ENCODE peak calls at places on chromosomes 6 and 20, in four cellular contexts. One of them, this sample, is unnamed.

GRCh38 chr6:55886185-55886836 is 10.9 kb upstream of the BMP5 start:
- DNase-seq in endothelial cell: no peak
- DNase-seq in pancreas: no peak
- DNase-seq in epithelial cell of esophagus: peak
- DNase-seq in this sample: peak

GRCh38 chr6:162388383-162388777 is 339.2 kb downstream of the PRKN start:
- DNase-seq in endothelial cell: no peak
- DNase-seq in pancreas: no peak
- DNase-seq in epithelial cell of esophagus: no peak
- DNase-seq in this sample: no peak

GRCh38 chr6:36984581-36985383 is 1.2 kb downstream of the MTCH1 start:
- DNase-seq in endothelial cell: peak
- DNase-seq in pancreas: no peak
- DNase-seq in epithelial cell of esophagus: peak
- DNase-seq in this sample: no peak

GRCh38 chr6:137977814-137978213 is 110.8 kb downstream of the TNFAIP3 start:
- DNase-seq in endothelial cell: no peak
- DNase-seq in pancreas: no peak
- DNase-seq in epithelial cell of esophagus: no peak
- DNase-seq in this sample: no peak

GRCh38 chr6:150898390-150899170 is 33.1 kb downstream of the MTHFD1L start:
- DNase-seq in endothelial cell: no peak
- DNase-seq in pancreas: no peak
- DNase-seq in epithelial cell of esophagus: no peak
- DNase-seq in this sample: no peak

GRCh38 chr6:128743974-128744765 is 138.8 kb upstream of the LAMA2 start:
- DNase-seq in endothelial cell: no peak
- DNase-seq in pancreas: no peak
- DNase-seq in epithelial cell of esophagus: no peak
- DNase-seq in this sample: no peak

GRCh38 chr20:50586531-50587232 is 76.5 kb downstream of the PTPN1 start:
- DNase-seq in endothelial cell: no peak
- DNase-seq in pancreas: no peak
- DNase-seq in epithelial cell of esophagus: no peak
- DNase-seq in this sample: no peak

GRCh38 chr20:33816191-33816590 is 5.0 kb downstream of the CHMP4B start:
- DNase-seq in endothelial cell: no peak
- DNase-seq in pancreas: no peak
- DNase-seq in epithelial cell of esophagus: no peak
- DNase-seq in this sample: no peak

GRCh38 chr6:46909371-46909770 is 12.4 kb downstream of the ADGRF5 start:
- DNase-seq in endothelial cell: peak
- DNase-seq in pancreas: no peak
- DNase-seq in epithelial cell of esophagus: peak
- DNase-seq in this sample: no peak

GRCh38 chr6:117506180-117506835 is 23.8 kb downstream of the DCBLD1 start:
- DNase-seq in endothelial cell: no peak
- DNase-seq in pancreas: no peak
- DNase-seq in epithelial cell of esophagus: no peak
- DNase-seq in this sample: no peak

GRCh38 chr20:49045440-49046086 is 549 bp upstream of the CSE1L start:
- DNase-seq in endothelial cell: peak
- DNase-seq in pancreas: no peak
- DNase-seq in epithelial cell of esophagus: no peak
- DNase-seq in this sample: no peak

GRCh38 chr20:33012327-33013189 is 5.1 kb downstream of the BPIFB2 start:
- DNase-seq in endothelial cell: no peak
- DNase-seq in pancreas: no peak
- DNase-seq in epithelial cell of esophagus: no peak
- DNase-seq in this sample: no peak

GRCh38 chr6:169851641-169852503 is 100.5 kb downstream of the ERMARD start:
- DNase-seq in endothelial cell: peak
- DNase-seq in pancreas: peak
- DNase-seq in epithelial cell of esophagus: peak
- DNase-seq in this sample: peak

GRCh38 chr6:74577619-74578018 is 628.2 kb downstream of the COL12A1 start:
- DNase-seq in endothelial cell: no peak
- DNase-seq in pancreas: no peak
- DNase-seq in epithelial cell of esophagus: no peak
- DNase-seq in this sample: no peak

GRCh38 chr6:21128601-21129000 is 464.9 kb upstream of the SOX4 start:
- DNase-seq in endothelial cell: no peak
- DNase-seq in pancreas: no peak
- DNase-seq in epithelial cell of esophagus: no peak
- DNase-seq in this sample: no peak

GRCh38 chr6:158072083-158072721 is 90.5 kb downstream of the SYNJ2 start:
- DNase-seq in endothelial cell: peak
- DNase-seq in pancreas: peak
- DNase-seq in epithelial cell of esophagus: peak
- DNase-seq in this sample: peak

GRCh38 chr20:36463212-36464061 is 77.9 kb upstream of the MYL9 start:
- DNase-seq in endothelial cell: no peak
- DNase-seq in pancreas: no peak
- DNase-seq in epithelial cell of esophagus: no peak
- DNase-seq in this sample: no peak

GRCh38 chr6:162109466-162110040 is 618.0 kb downstream of the PRKN start:
- DNase-seq in endothelial cell: no peak
- DNase-seq in pancreas: no peak
- DNase-seq in epithelial cell of esophagus: peak
- DNase-seq in this sample: peak

GRCh38 chr6:110180228-110181008 is at the start of gene CDC40:
- DNase-seq in endothelial cell: peak
- DNase-seq in pancreas: peak
- DNase-seq in epithelial cell of esophagus: no peak
- DNase-seq in this sample: no peak

GRCh38 chr6:154485784-154486183 is 24.7 kb downstream of the CNKSR3 start:
- DNase-seq in endothelial cell: no peak
- DNase-seq in pancreas: no peak
- DNase-seq in epithelial cell of esophagus: no peak
- DNase-seq in this sample: no peak

GRCh38 chr6:93675856-93676255 is 256.5 kb upstream of the EPHA7 start:
- DNase-seq in endothelial cell: no peak
- DNase-seq in pancreas: no peak
- DNase-seq in epithelial cell of esophagus: no peak
- DNase-seq in this sample: no peak

GRCh38 chr6:161677188-161677587 is 403.3 kb upstream of the AGPAT4 start:
- DNase-seq in endothelial cell: no peak
- DNase-seq in pancreas: no peak
- DNase-seq in epithelial cell of esophagus: no peak
- DNase-seq in this sample: no peak

GRCh38 chr6:87702589-87702945 is 534 bp upstream of the AKIRIN2 start:
- DNase-seq in endothelial cell: no peak
- DNase-seq in pancreas: no peak
- DNase-seq in epithelial cell of esophagus: peak
- DNase-seq in this sample: peak

GRCh38 chr6:139129284-139129683 is 5.6 kb upstream of the HECA start:
- DNase-seq in endothelial cell: no peak
- DNase-seq in pancreas: no peak
- DNase-seq in epithelial cell of esophagus: no peak
- DNase-seq in this sample: no peak

GRCh38 chr6:5898563-5898962 is 108.2 kb downstream of the NRN1 start:
- DNase-seq in endothelial cell: no peak
- DNase-seq in pancreas: no peak
- DNase-seq in epithelial cell of esophagus: no peak
- DNase-seq in this sample: no peak

GRCh38 chr6:113340371-113340770 is 516.8 kb upstream of the MARCKS start:
- DNase-seq in endothelial cell: no peak
- DNase-seq in pancreas: no peak
- DNase-seq in epithelial cell of esophagus: no peak
- DNase-seq in this sample: no peak

GRCh38 chr20:11728937-11729336 is 188.8 kb upstream of the BTBD3 start:
- DNase-seq in endothelial cell: no peak
- DNase-seq in pancreas: no peak
- DNase-seq in epithelial cell of esophagus: no peak
- DNase-seq in this sample: no peak

GRCh38 chr6:80203283-80203682 is 96.8 kb downstream of the BCKDHB start:
- DNase-seq in endothelial cell: no peak
- DNase-seq in pancreas: no peak
- DNase-seq in epithelial cell of esophagus: no peak
- DNase-seq in this sample: no peak

GRCh38 chr6:9112548-9112947 is 677.2 kb upstream of the SLC35B3 start:
- DNase-seq in endothelial cell: no peak
- DNase-seq in pancreas: no peak
- DNase-seq in epithelial cell of esophagus: no peak
- DNase-seq in this sample: no peak

GRCh38 chr20:50193169-50193850 is 2.7 kb downstream of the CEBPB start:
- DNase-seq in endothelial cell: no peak
- DNase-seq in pancreas: no peak
- DNase-seq in epithelial cell of esophagus: no peak
- DNase-seq in this sample: peak

GRCh38 chr6:34140075-34140474 is 5.8 kb downstream of the GRM4 start:
- DNase-seq in endothelial cell: no peak
- DNase-seq in pancreas: no peak
- DNase-seq in epithelial cell of esophagus: no peak
- DNase-seq in this sample: no peak

GRCh38 chr20:21151791-21152190 is 25.9 kb downstream of the KIZ start:
- DNase-seq in endothelial cell: no peak
- DNase-seq in pancreas: no peak
- DNase-seq in epithelial cell of esophagus: no peak
- DNase-seq in this sample: no peak

GRCh38 chr6:153832543-153832942 is 206.5 kb upstream of the OPRM1 start:
- DNase-seq in endothelial cell: no peak
- DNase-seq in pancreas: no peak
- DNase-seq in epithelial cell of esophagus: no peak
- DNase-seq in this sample: no peak

GRCh38 chr6:27138837-27139752 is 108.4 kb upstream of the PRSS16 start:
- DNase-seq in endothelial cell: peak
- DNase-seq in pancreas: no peak
- DNase-seq in epithelial cell of esophagus: peak
- DNase-seq in this sample: no peak

GRCh38 chr20:32278199-32278643 is 770 bp downstream of the KIF3B start:
- DNase-seq in endothelial cell: no peak
- DNase-seq in pancreas: no peak
- DNase-seq in epithelial cell of esophagus: peak
- DNase-seq in this sample: no peak

GRCh38 chr6:7911345-7911725 is 747 bp upstream of the TXNDC5 start:
- DNase-seq in endothelial cell: no peak
- DNase-seq in pancreas: no peak
- DNase-seq in epithelial cell of esophagus: peak
- DNase-seq in this sample: no peak

GRCh38 chr6:38220069-38220723 is 400.7 kb downstream of the ZFAND3 start:
- DNase-seq in endothelial cell: no peak
- DNase-seq in pancreas: no peak
- DNase-seq in epithelial cell of esophagus: no peak
- DNase-seq in this sample: no peak

GRCh38 chr20:47980336-47981177 is 195.3 kb upstream of the SULF2 start:
- DNase-seq in endothelial cell: no peak
- DNase-seq in pancreas: no peak
- DNase-seq in epithelial cell of esophagus: no peak
- DNase-seq in this sample: no peak

GRCh38 chr6:84422380-84422968 is 195.0 kb upstream of the CEP162 start:
- DNase-seq in endothelial cell: peak
- DNase-seq in pancreas: peak
- DNase-seq in epithelial cell of esophagus: peak
- DNase-seq in this sample: peak
- TF ChIP-seq CTCF in endothelial cell: peak
- TF ChIP-seq CTCF in pancreas: no peak
- TF ChIP-seq CTCF in epithelial cell of esophagus: peak
- TF ChIP-seq CTCF in this sample: peak

DNA sequence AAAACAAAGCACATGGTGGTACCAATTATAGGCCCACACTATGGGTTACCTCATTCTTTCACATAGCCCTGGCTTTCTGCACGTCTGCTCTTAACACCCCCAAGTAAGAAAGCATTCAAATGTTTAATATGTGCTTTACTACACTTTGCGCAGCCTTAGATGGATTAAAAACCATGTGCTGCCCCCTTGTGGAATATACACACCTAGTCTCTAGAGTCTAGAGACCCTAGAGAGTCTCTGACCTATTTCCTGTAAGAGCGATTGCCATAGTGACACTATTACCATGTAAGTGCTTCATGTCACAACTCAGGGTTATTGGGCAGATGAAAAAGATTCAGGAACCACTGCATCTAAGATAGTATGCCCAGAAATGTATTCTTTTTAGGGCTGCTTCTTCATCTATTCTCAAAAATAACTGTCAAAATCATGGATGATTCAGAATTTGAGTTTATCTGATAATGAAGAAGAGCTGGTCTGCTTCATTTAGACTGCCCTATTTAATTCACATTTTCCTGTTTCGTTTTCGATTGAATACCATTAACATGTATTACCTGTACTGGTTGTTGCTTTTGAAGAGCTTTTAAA is 186.3 kb downstream of the ADGB start:
- DNase-seq in endothelial cell: peak
- DNase-seq in pancreas: no peak
- DNase-seq in epithelial cell of esophagus: peak
- DNase-seq in this sample: peak
- TF ChIP-seq CTCF in endothelial cell: peak
- TF ChIP-seq CTCF in pancreas: peak
- TF ChIP-seq CTCF in epithelial cell of esophagus: peak
- TF ChIP-seq CTCF in this sample: peak

DNA sequence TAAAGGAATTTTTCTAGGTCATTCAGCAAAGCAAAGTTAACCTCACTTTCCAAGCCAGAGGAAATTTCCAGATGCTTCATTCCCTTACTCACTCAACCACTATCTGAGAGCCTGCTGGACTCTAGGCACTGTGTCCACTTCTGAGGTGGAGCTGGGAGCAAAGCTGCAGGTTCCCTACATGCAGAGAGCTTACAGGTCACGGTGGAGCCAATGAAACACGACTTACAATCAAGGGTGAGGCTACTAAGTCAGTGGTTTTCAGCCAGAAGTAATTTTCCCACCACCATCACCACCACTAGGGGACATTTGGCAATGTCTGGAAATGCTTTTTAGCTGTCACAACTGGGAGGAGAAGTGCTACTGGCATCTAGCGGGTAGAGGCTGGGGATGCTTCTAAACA is 34.5 kb upstream of the TSHZ2 start:
- DNase-seq in endothelial cell: no peak
- DNase-seq in pancreas: no peak
- DNase-seq in epithelial cell of esophagus: no peak
- DNase-seq in this sample: no peak
- TF ChIP-seq CTCF in endothelial cell: no peak
- TF ChIP-seq CTCF in pancreas: no peak
- TF ChIP-seq CTCF in epithelial cell of esophagus: no peak
- TF ChIP-seq CTCF in this sample: no peak

GRCh38 chr20:35001596-35002362 is 46.1 kb downstream of the MYH7B start:
- DNase-seq in endothelial cell: no peak
- DNase-seq in pancreas: no peak
- DNase-seq in epithelial cell of esophagus: peak
- DNase-seq in this sample: no peak
- TF ChIP-seq CTCF in endothelial cell: no peak
- TF ChIP-seq CTCF in pancreas: no peak
- TF ChIP-seq CTCF in epithelial cell of esophagus: peak
- TF ChIP-seq CTCF in this sample: peak

This sample was measured in MCF 10A.